ENCODE peak calls at places on chromosome 9, in nine cellular contexts. One of them, this sample, is unnamed.

GRCh38 chr9:72997387-72997995 is 44.6 kb upstream of the ALDH1A1 start:
- DNase-seq in fibroblast of pulmonary artery: no peak
- DNase-seq in NCI-H1105: no peak
- DNase-seq in pancreas: peak
- DNase-seq in GM20000: no peak
- DNase-seq in NCI-H2081: no peak
- DNase-seq in fibroblast of the aortic adventitia: no peak
- DNase-seq in neural crest cell: no peak
- DNase-seq in AG08395: no peak
- DNase-seq in this sample: no peak

GRCh38 chr9:72524820-72525539 is 3.6 kb downstream of the TMC1 start:
- DNase-seq in fibroblast of pulmonary artery: peak
- DNase-seq in neural crest cell: no peak
- DNase-seq in fibroblast of the aortic adventitia: peak
- DNase-seq in pancreas: peak
- DNase-seq in NCI-H2081: no peak
- DNase-seq in NCI-H1105: no peak
- DNase-seq in AG08395: peak
- DNase-seq in GM20000: peak
- DNase-seq in this sample: no peak

GRCh38 chr9:110575952-110576351 is 3.6 kb downstream of the SVEP1 start:
- DNase-seq in fibroblast of the aortic adventitia: peak
- DNase-seq in NCI-H1105: no peak
- DNase-seq in GM20000: no peak
- DNase-seq in NCI-H2081: no peak
- DNase-seq in pancreas: no peak
- DNase-seq in fibroblast of pulmonary artery: peak
- DNase-seq in neural crest cell: no peak
- DNase-seq in AG08395: no peak
- DNase-seq in this sample: no peak

GRCh38 chr9:132590037-132590317 is 7.6 kb downstream of the BARHL1 start:
- DNase-seq in neural crest cell: no peak
- DNase-seq in NCI-H2081: no peak
- DNase-seq in NCI-H1105: no peak
- DNase-seq in GM20000: no peak
- DNase-seq in fibroblast of pulmonary artery: no peak
- DNase-seq in pancreas: no peak
- DNase-seq in AG08395: no peak
- DNase-seq in fibroblast of the aortic adventitia: no peak
- DNase-seq in this sample: no peak

GRCh38 chr9:86741311-86742215 is 205.7 kb downstream of the GAS1 start:
- DNase-seq in NCI-H1105: no peak
- DNase-seq in fibroblast of pulmonary artery: peak
- DNase-seq in fibroblast of the aortic adventitia: peak
- DNase-seq in NCI-H2081: no peak
- DNase-seq in neural crest cell: no peak
- DNase-seq in GM20000: no peak
- DNase-seq in AG08395: peak
- DNase-seq in pancreas: peak
- DNase-seq in this sample: no peak

GRCh38 chr9:6417186-6417585 is 4.2 kb downstream of the UHRF2 start:
- DNase-seq in NCI-H2081: no peak
- DNase-seq in fibroblast of pulmonary artery: peak
- DNase-seq in AG08395: no peak
- DNase-seq in fibroblast of the aortic adventitia: no peak
- DNase-seq in NCI-H1105: no peak
- DNase-seq in pancreas: no peak
- DNase-seq in GM20000: peak
- DNase-seq in neural crest cell: no peak
- DNase-seq in this sample: no peak

GRCh38 chr9:21836437-21837161 is 34.2 kb downstream of the MTAP start:
- DNase-seq in AG08395: peak
- DNase-seq in pancreas: no peak
- DNase-seq in fibroblast of the aortic adventitia: peak
- DNase-seq in NCI-H1105: no peak
- DNase-seq in NCI-H2081: peak
- DNase-seq in neural crest cell: no peak
- DNase-seq in GM20000: no peak
- DNase-seq in fibroblast of pulmonary artery: peak
- DNase-seq in this sample: no peak

GRCh38 chr9:120862452-120862851 is 14.5 kb downstream of the PHF19 start:
- DNase-seq in GM20000: no peak
- DNase-seq in pancreas: no peak
- DNase-seq in fibroblast of pulmonary artery: no peak
- DNase-seq in AG08395: no peak
- DNase-seq in NCI-H1105: no peak
- DNase-seq in neural crest cell: no peak
- DNase-seq in NCI-H2081: no peak
- DNase-seq in fibroblast of the aortic adventitia: no peak
- DNase-seq in this sample: no peak

GRCh38 chr9:3875371-3876132 is 349.8 kb upstream of the RFX3 start:
- DNase-seq in fibroblast of the aortic adventitia: peak
- DNase-seq in GM20000: no peak
- DNase-seq in fibroblast of pulmonary artery: peak
- DNase-seq in AG08395: no peak
- DNase-seq in neural crest cell: no peak
- DNase-seq in NCI-H2081: no peak
- DNase-seq in NCI-H1105: no peak
- DNase-seq in pancreas: no peak
- DNase-seq in this sample: peak

GRCh38 chr9:136192289-136193126 is 12.4 kb downstream of the LHX3 start:
- DNase-seq in NCI-H1105: no peak
- DNase-seq in fibroblast of pulmonary artery: no peak
- DNase-seq in AG08395: no peak
- DNase-seq in GM20000: no peak
- DNase-seq in pancreas: no peak
- DNase-seq in NCI-H2081: no peak
- DNase-seq in fibroblast of the aortic adventitia: peak
- DNase-seq in neural crest cell: no peak
- DNase-seq in this sample: no peak

GRCh38 chr9:77177894-77178794 is 810 bp downstream of the VPS13A start:
- DNase-seq in neural crest cell: peak
- DNase-seq in NCI-H2081: peak
- DNase-seq in AG08395: peak
- DNase-seq in NCI-H1105: no peak
- DNase-seq in fibroblast of the aortic adventitia: peak
- DNase-seq in GM20000: peak
- DNase-seq in pancreas: peak
- DNase-seq in fibroblast of pulmonary artery: peak
- DNase-seq in this sample: peak

GRCh38 chr9:30932226-30932625 is 1452.2 kb upstream of the ACO1 start:
- DNase-seq in NCI-H2081: no peak
- DNase-seq in NCI-H1105: no peak
- DNase-seq in fibroblast of pulmonary artery: no peak
- DNase-seq in fibroblast of the aortic adventitia: no peak
- DNase-seq in GM20000: no peak
- DNase-seq in neural crest cell: no peak
- DNase-seq in pancreas: no peak
- DNase-seq in AG08395: no peak
- DNase-seq in this sample: no peak

This sample was measured in MM.1S.